ENCODE peak calls at places on chromosomes 4 and X, in six cellular contexts. One of them, this sample, is unnamed.

GRCh38 chr4:5972571-5972970 is 45.7 kb downstream of the C4orf50 start:
- DNase-seq in upper lobe of right lung: peak
- DNase-seq in epithelial cell of proximal tubule: no peak
- DNase-seq in lower leg skin: no peak
- DNase-seq in progenitor cell of endocrine pancreas: no peak
- DNase-seq in heart left ventricle: no peak
- DNase-seq in this sample: no peak

GRCh38 chr4:44984083-44984482 is 257.7 kb upstream of the GNPDA2 start:
- DNase-seq in progenitor cell of endocrine pancreas: no peak
- DNase-seq in lower leg skin: no peak
- DNase-seq in heart left ventricle: no peak
- DNase-seq in upper lobe of right lung: no peak
- DNase-seq in epithelial cell of proximal tubule: no peak
- DNase-seq in this sample: no peak

GRCh38 chrX:26522501-26522900 is 306.5 kb downstream of the MAGEB5 start:
- DNase-seq in epithelial cell of proximal tubule: no peak
- DNase-seq in lower leg skin: no peak
- DNase-seq in progenitor cell of endocrine pancreas: no peak
- DNase-seq in upper lobe of right lung: no peak
- DNase-seq in heart left ventricle: no peak
- DNase-seq in this sample: no peak

GRCh38 chr4:23966720-23967119 is 76.9 kb upstream of the PPARGC1A start:
- DNase-seq in progenitor cell of endocrine pancreas: no peak
- DNase-seq in heart left ventricle: no peak
- DNase-seq in lower leg skin: no peak
- DNase-seq in epithelial cell of proximal tubule: no peak
- DNase-seq in upper lobe of right lung: no peak
- DNase-seq in this sample: no peak

GRCh38 chr4:38985363-38986065 is 46.7 kb downstream of the TMEM156 start:
- DNase-seq in heart left ventricle: no peak
- DNase-seq in upper lobe of right lung: no peak
- DNase-seq in lower leg skin: no peak
- DNase-seq in progenitor cell of endocrine pancreas: no peak
- DNase-seq in epithelial cell of proximal tubule: no peak
- DNase-seq in this sample: no peak

GRCh38 chr4:2512396-2513135 is 23.9 kb upstream of the FAM193A start:
- DNase-seq in lower leg skin: no peak
- DNase-seq in epithelial cell of proximal tubule: no peak
- DNase-seq in progenitor cell of endocrine pancreas: no peak
- DNase-seq in upper lobe of right lung: no peak
- DNase-seq in heart left ventricle: no peak
- DNase-seq in this sample: no peak

GRCh38 chrX:10176121-10177003 is 19.6 kb downstream of the CLCN4 start:
- DNase-seq in upper lobe of right lung: no peak
- DNase-seq in heart left ventricle: no peak
- DNase-seq in lower leg skin: no peak
- DNase-seq in progenitor cell of endocrine pancreas: no peak
- DNase-seq in epithelial cell of proximal tubule: no peak
- DNase-seq in this sample: no peak

GRCh38 chrX:83416273-83416672 is 91.8 kb upstream of the POU3F4 start:
- DNase-seq in upper lobe of right lung: no peak
- DNase-seq in heart left ventricle: no peak
- DNase-seq in lower leg skin: no peak
- DNase-seq in epithelial cell of proximal tubule: no peak
- DNase-seq in progenitor cell of endocrine pancreas: no peak
- DNase-seq in this sample: no peak

DNA sequence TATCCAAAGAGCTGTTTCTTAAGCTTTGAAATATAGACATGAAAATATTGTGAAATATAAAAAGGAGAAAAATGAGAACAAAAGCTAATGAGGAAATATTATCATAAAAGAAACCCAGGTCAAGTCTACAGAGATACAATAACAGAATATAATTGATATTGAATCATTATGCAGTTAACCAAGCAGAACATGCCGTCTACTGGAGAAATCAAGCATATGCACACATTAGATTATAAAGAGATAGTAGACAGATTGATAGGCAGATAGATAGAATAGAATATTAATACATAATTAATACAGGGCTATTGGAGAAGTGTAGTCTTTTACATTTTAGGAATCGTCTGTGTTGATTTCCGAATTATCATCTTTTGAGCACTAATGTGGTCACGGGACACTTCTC is 208.5 kb downstream of the EPHA5 start:
- DNase-seq in heart left ventricle: no peak
- DNase-seq in epithelial cell of proximal tubule: no peak
- DNase-seq in progenitor cell of endocrine pancreas: no peak
- DNase-seq in upper lobe of right lung: no peak
- DNase-seq in lower leg skin: no peak
- DNase-seq in this sample: no peak
- TF ChIP-seq CTCF in heart left ventricle: no peak
- TF ChIP-seq CTCF in epithelial cell of proximal tubule: no peak
- TF ChIP-seq CTCF in progenitor cell of endocrine pancreas: no peak
- TF ChIP-seq CTCF in upper lobe of right lung: no peak
- TF ChIP-seq CTCF in lower leg skin: no peak
- TF ChIP-seq CTCF in this sample: no peak

GRCh38 chrX:1591102-1591862 is at the start of gene AKAP17A:
- DNase-seq in epithelial cell of proximal tubule: peak
- DNase-seq in heart left ventricle: peak
- DNase-seq in upper lobe of right lung: peak
- DNase-seq in lower leg skin: peak
- DNase-seq in progenitor cell of endocrine pancreas: peak
- DNase-seq in this sample: peak
- TF ChIP-seq CTCF in epithelial cell of proximal tubule: no peak
- TF ChIP-seq CTCF in heart left ventricle: no peak
- TF ChIP-seq CTCF in upper lobe of right lung: peak
- TF ChIP-seq CTCF in lower leg skin: no peak
- TF ChIP-seq CTCF in progenitor cell of endocrine pancreas: peak
- TF ChIP-seq CTCF in this sample: no peak

GRCh38 chr4:89703831-89704230 is 133.1 kb downstream of the SNCA start:
- DNase-seq in progenitor cell of endocrine pancreas: no peak
- DNase-seq in lower leg skin: no peak
- DNase-seq in heart left ventricle: no peak
- DNase-seq in epithelial cell of proximal tubule: no peak
- DNase-seq in upper lobe of right lung: no peak
- DNase-seq in this sample: no peak

GRCh38 chr4:89704651-89705395 is 132.1 kb downstream of the SNCA start:
- DNase-seq in lower leg skin: no peak
- DNase-seq in heart left ventricle: no peak
- DNase-seq in upper lobe of right lung: no peak
- DNase-seq in epithelial cell of proximal tubule: no peak
- DNase-seq in progenitor cell of endocrine pancreas: no peak
- DNase-seq in this sample: no peak

GRCh38 chr4:89700766-89701165 is 136.2 kb downstream of the SNCA start:
- DNase-seq in upper lobe of right lung: no peak
- DNase-seq in progenitor cell of endocrine pancreas: no peak
- DNase-seq in lower leg skin: no peak
- DNase-seq in epithelial cell of proximal tubule: no peak
- DNase-seq in heart left ventricle: no peak
- DNase-seq in this sample: no peak
- TF ChIP-seq CTCF in upper lobe of right lung: no peak
- TF ChIP-seq CTCF in progenitor cell of endocrine pancreas: no peak
- TF ChIP-seq CTCF in lower leg skin: no peak
- TF ChIP-seq CTCF in epithelial cell of proximal tubule: no peak
- TF ChIP-seq CTCF in heart left ventricle: no peak
- TF ChIP-seq CTCF in this sample: no peak

DNA sequence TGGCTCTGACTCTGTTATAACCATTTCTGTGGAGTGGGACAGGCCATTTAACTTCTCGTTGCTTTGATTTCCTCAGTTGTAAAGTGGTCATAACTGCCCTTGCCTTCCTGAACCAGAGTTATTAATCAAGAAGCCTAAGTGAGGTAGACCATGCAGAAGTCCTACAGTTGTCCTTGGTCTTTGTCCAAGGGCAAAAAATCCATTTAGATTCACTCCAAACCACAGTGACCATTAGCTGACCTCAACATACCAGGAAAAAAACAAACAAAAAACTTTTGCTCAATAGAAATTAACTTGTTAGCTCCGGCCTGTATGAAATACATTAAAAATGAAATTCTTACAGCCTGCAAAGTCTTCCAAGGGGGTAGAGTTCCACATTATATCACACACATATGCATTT is 52.7 kb downstream of the TBC1D9 start:
- DNase-seq in epithelial cell of proximal tubule: no peak
- DNase-seq in heart left ventricle: no peak
- DNase-seq in progenitor cell of endocrine pancreas: no peak
- DNase-seq in upper lobe of right lung: no peak
- DNase-seq in lower leg skin: no peak
- DNase-seq in this sample: no peak
- TF ChIP-seq CTCF in epithelial cell of proximal tubule: no peak
- TF ChIP-seq CTCF in heart left ventricle: no peak
- TF ChIP-seq CTCF in progenitor cell of endocrine pancreas: no peak
- TF ChIP-seq CTCF in upper lobe of right lung: no peak
- TF ChIP-seq CTCF in lower leg skin: no peak
- TF ChIP-seq CTCF in this sample: no peak

GRCh38 chrX:21968333-21968732 is 27.8 kb downstream of the SMS start:
- DNase-seq in progenitor cell of endocrine pancreas: no peak
- DNase-seq in heart left ventricle: no peak
- DNase-seq in upper lobe of right lung: no peak
- DNase-seq in lower leg skin: no peak
- DNase-seq in epithelial cell of proximal tubule: no peak
- DNase-seq in this sample: no peak
- TF ChIP-seq CTCF in progenitor cell of endocrine pancreas: no peak
- TF ChIP-seq CTCF in heart left ventricle: no peak
- TF ChIP-seq CTCF in upper lobe of right lung: no peak
- TF ChIP-seq CTCF in lower leg skin: no peak
- TF ChIP-seq CTCF in epithelial cell of proximal tubule: no peak
- TF ChIP-seq CTCF in this sample: no peak